ENCODE peak calls at places on chromosome 10, in four cellular contexts. P is cardiac fibroblast, E is Panc1, N is AG04450. X is an unnamed sample.

GRCh38 chr10:28913850-28914249 is 236.5 kb downstream of the BAMBI start:
- DNase-seq in N (no peak), E (no peak), P (no peak), X (no peak)

GRCh38 chr10:3412646-3413045 is 240.1 kb upstream of the PITRM1 start:
- DNase-seq in N (no peak), P (no peak), E (no peak), X (no peak)

GRCh38 chr10:116848032-116848911 is 1.0 kb upstream of the ENO4 start:
- DNase-seq in N (no peak), P (no peak), E (no peak), X (peak; percentile 27)

GRCh38 chr10:77577666-77578229 is 59.9 kb downstream of the KCNMA1 start:
- DNase-seq in E (no peak), N (no peak), P (no peak), X (no peak)

GRCh38 chr10:43118631-43119415 is 19.4 kb upstream of the CSGALNACT2 start:
- DNase-seq in N (no peak), P (no peak), E (no peak), X (no peak)

GRCh38 chr10:29130190-29130673 is 158.6 kb upstream of the LYZL1 start:
- DNase-seq in E (no peak), P (peak; percentile 68), N (no peak), X (no peak)

GRCh38 chr10:80133221-80133620 is 691 bp downstream of the PLAC9 start:
- DNase-seq in N (no peak), P (peak; percentile 70), E (no peak), X (peak; percentile 85)

GRCh38 chr10:24311888-24312287 is 103.0 kb downstream of the KIAA1217 start:
- DNase-seq in P (no peak), N (no peak), E (no peak), X (no peak)

GRCh38 chr10:59678884-59679301 is 30.8 kb downstream of the SLC16A9 start:
- DNase-seq in E (no peak), N (no peak), P (peak; percentile 37), X (no peak)

GRCh38 chr10:61628199-61628874 is 34.4 kb upstream of the CABCOCO1 start:
- DNase-seq in N (no peak), P (peak; percentile 49), E (no peak), X (peak; percentile 49)

GRCh38 chr10:7388602-7389001 is 22.2 kb downstream of the SFMBT2 start:
- DNase-seq in P (no peak), E (no peak), N (no peak), X (no peak)

GRCh38 chr10:25912796-25913195 is 21.2 kb upstream of the MYO3A start:
- DNase-seq in E (no peak), N (no peak), P (no peak), X (no peak)
- TF ChIP-seq CTCF in E (no peak), N (no peak), P (no peak), X (no peak)

DNA sequence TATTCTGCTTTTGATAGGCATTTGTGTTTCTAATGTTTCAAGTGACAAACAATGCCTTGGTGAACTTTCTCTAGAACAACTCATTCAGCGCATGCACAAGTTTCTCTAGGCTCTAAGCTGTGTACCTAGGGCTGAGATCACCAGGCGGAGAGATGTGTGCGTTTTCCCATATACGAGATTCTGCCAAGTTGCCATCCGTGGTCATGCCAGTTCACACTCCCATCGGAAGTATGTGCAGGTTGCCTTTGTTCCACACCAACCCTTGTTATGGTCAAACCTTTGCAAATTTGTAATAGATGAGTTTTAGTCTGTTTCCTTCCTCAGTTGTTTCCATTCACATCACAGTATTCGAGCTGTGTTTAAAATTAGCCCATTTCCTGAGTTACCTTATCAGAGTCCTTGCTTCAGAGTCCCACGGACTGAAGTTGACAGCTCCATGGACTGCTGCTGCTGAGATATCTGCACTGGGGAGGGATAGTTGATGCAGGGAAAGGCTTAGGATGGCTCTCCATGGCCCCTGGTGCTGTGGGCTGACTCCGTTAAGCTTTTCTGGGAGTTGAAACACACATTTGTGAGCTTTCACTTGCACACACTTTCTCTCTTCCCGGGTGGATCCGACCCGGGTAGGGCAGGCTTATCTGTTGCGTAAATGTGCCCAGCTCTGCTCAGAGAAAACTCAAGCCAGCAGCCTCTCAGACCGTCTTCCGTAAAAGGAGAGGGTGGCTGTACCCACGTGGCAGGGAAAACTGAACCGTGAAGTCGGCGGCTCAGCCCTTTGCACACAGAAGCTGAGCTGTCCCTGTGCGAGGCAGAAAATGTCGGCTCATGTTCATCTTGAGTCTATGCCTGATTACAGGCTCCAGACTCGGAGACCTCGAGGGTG is 49.4 kb downstream of the HK1 start:
- DNase-seq in N (no peak), P (peak; percentile 85), E (no peak), X (peak; percentile 67)
- H3K4me3 ChIP-seq in N (peak overlapping the region; percentile 35), P (peak overlapping the region; percentile 12), E (peak overlapping the region; percentile 60), X (peak overlapping the region; percentile 3)

GRCh38 chr10:104059364-104059763 is 26.3 kb downstream of the COL17A1 start:
- DNase-seq in P (no peak), N (no peak), E (no peak), X (no peak)

GRCh38 chr10:104054430-104054829 is 31.2 kb downstream of the COL17A1 start:
- DNase-seq in N (peak; percentile 18), E (no peak), P (peak; percentile 43), X (peak; percentile 85)

GRCh38 chr10:104057717-104058116 is 28.0 kb downstream of the COL17A1 start:
- DNase-seq in E (no peak), N (no peak), P (no peak), X (no peak)

GRCh38 chr10:104052351-104052885 is 33.3 kb downstream of the COL17A1 start:
- DNase-seq in P (peak; percentile 55), E (no peak), N (no peak), X (no peak)

GRCh38 chr10:104056619-104057273 is 28.9 kb downstream of the COL17A1 start:
- DNase-seq in N (no peak), E (no peak), P (no peak), X (no peak)
- TF ChIP-seq CTCF in N (no peak), E (no peak), P (no peak), X (no peak)

GRCh38 chr10:35640474-35640873 is 1.6 kb downstream of the FZD8 start:
- DNase-seq in E (no peak), N (peak; percentile 20), P (peak; percentile 76), X (peak; percentile 46)
- H3K4me3 ChIP-seq in E (peak overlapping the region; percentile 39), N (peak overlapping the region; percentile 83), P (peak overlapping the region; percentile 73), X (peak overlapping the region; percentile 58)

GRCh38 chr10:106863549-106863948 is 301.0 kb downstream of the SORCS1 start:
- DNase-seq in E (no peak), P (no peak), N (no peak), X (no peak)
- TF ChIP-seq CTCF in E (no peak), P (no peak), N (no peak), X (no peak)

DNA sequence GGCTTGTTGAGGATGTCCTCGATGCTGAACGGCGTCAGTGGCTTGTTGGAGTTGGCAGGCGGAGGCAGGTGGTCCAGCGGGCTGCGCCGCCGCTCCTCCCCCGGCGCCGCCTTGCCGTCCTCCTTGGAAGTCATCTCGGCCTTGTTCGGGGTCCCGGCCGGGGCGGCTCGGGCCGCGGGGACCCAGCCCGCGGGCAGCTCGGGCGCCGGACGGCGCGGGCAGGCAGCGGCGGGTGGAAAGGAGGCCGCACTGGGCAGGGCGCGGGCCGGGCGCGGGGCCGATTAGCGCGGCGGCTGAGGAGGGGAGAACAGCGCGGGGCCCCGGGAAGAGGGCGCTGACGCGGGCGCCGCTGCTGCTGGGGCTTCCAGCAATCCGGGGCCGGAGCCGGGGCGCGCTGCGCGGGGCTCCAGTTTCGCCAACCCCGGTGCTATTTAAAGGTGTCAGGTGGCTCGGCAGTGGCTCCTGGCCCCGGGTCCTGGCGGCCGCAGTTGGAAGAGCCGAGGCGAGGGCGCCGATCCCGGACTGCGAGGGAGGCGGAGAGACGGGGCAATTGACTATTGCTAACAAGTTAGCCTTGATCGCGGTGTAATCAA is 485 bp downstream of the LBX1 start:
- DNase-seq in N (no peak), P (no peak), E (no peak), X (no peak)
- H3K4me3 ChIP-seq in N (no peak overlapping the region), P (no peak overlapping the region), E (peak overlapping the region; percentile 48), X (no peak overlapping the region)

GRCh38 chr10:70106958-70107791 is 25.4 kb downstream of the AIFM2 start:
- DNase-seq in P (no peak), E (no peak), N (no peak), X (no peak)
- TF ChIP-seq CTCF in P (peak; percentile 55), E (peak; percentile 85), N (peak; percentile 38), X (peak; percentile 38)

GRCh38 chr10:71961831-71962230 is 2.4 kb upstream of the CHST3 start:
- DNase-seq in P (no peak), N (no peak), E (no peak), X (no peak)

GRCh38 chr10:71964669-71965515 is 697 bp downstream of the CHST3 start:
- DNase-seq in N (no peak), E (no peak), P (peak; percentile 81), X (peak; percentile 84)

GRCh38 chr10:71963756-71964668 is at the start of gene CHST3:
- DNase-seq in P (peak; percentile 84), N (no peak), E (no peak), X (peak; percentile 84)

GRCh38 chr10:71963351-71963755 is 842 bp upstream of the CHST3 start:
- DNase-seq in N (no peak), P (peak; percentile 63), E (no peak), X (peak; percentile 68)

DNA sequence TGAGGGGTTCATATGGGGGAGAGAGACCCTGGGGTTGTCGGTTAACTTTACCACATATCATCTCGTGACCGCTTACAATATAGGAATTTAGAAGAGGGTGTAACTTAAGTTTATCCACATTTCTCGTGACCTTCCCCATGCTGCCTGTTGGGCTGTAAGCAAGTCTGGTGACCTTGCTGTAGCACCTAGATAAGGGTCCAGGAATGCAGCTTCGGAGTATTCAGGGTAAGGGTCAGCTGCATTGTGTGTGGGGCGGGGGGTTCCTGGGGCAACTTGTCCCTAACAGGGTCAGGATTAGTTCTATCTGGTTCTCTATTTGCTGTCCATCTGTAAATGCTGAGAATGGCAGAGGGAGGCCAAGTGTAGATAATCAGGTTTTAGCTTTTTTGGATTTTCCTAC is 1.3 kb upstream of the CHST3 start:
- DNase-seq in E (no peak), N (no peak), P (no peak), X (no peak)
- H3K4me3 ChIP-seq in E (no peak overlapping the region), N (no peak overlapping the region), P (no peak overlapping the region), X (no peak overlapping the region)

GRCh38 chr10:126519188-126519587 is 130.9 kb upstream of the ADAM12 start:
- DNase-seq in E (no peak), N (no peak), P (no peak), X (no peak)

GRCh38 chr10:126519992-126520391 is 131.7 kb upstream of the ADAM12 start:
- DNase-seq in N (no peak), P (no peak), E (no peak), X (no peak)

GRCh38 chr10:126521354-126521753 is 133.1 kb upstream of the ADAM12 start:
- DNase-seq in E (peak; percentile 32), P (no peak), N (no peak), X (no peak)

GRCh38 chr10:126523071-126523470 is 134.8 kb upstream of the ADAM12 start:
- DNase-seq in E (no peak), N (no peak), P (no peak), X (no peak)

GRCh38 chr10:126520918-126521317 is 132.6 kb upstream of the ADAM12 start:
- DNase-seq in E (no peak), N (no peak), P (no peak), X (no peak)
- TF ChIP-seq CTCF in E (peak; percentile 43), N (no peak), P (no peak), X (no peak)

X was measured in foreskin fibroblast.